ENCODE peak calls at places on chromosomes 6 and 20, in four cellular contexts. E is HepG2, X is WTC11, W is K562. R is an unnamed sample.

GRCh38 chr6:71012871-71013456 is 56.1 kb upstream of the B3GAT2 start:
- DNase-seq in E (peak; percentile 57), X (no peak), W (peak; percentile 57), R (peak; percentile 61)

GRCh38 chr20:57838670-57839142 is 128.9 kb upstream of the PMEPA1 start:
- DNase-seq in E (no peak), X (no peak), W (no peak), R (no peak)

GRCh38 chr6:125986295-125986955 is at the start of gene TRMT11:
- DNase-seq in E (peak; percentile 97), X (peak; percentile 93), W (peak; percentile 96), R (peak; percentile 98)

GRCh38 chr6:68497927-68498326 is 137.2 kb upstream of the ADGRB3 start:
- DNase-seq in E (no peak), X (no peak), W (no peak), R (no peak)

GRCh38 chr20:53872561-53873248 is 197.7 kb downstream of the BCAS1 start:
- DNase-seq in E (no peak), X (no peak), W (no peak), R (no peak)

GRCh38 chr20:10093087-10093591 is 58.4 kb downstream of the ANKEF1 start:
- DNase-seq in E (no peak), X (no peak), W (no peak), R (no peak)

GRCh38 chr6:30600576-30600975 is 16.5 kb downstream of the PPP1R10 start:
- DNase-seq in E (no peak), X (no peak), W (peak; percentile 29), R (no peak)

GRCh38 chr6:135382182-135382628 is 115.3 kb downstream of the AHI1 start:
- DNase-seq in E (no peak), X (no peak), W (no peak), R (no peak)

GRCh38 chr6:53869964-53870363 is 75.2 kb downstream of the LRRC1 start:
- DNase-seq in E (no peak), X (no peak), W (no peak), R (no peak)

GRCh38 chr20:48294196-48294595 is 508.9 kb upstream of the SULF2 start:
- DNase-seq in E (no peak), X (no peak), W (no peak), R (no peak)

GRCh38 chr6:139367810-139368321 is 6.6 kb downstream of the CITED2 start:
- DNase-seq in E (no peak), X (peak; percentile 53), W (no peak), R (no peak)

GRCh38 chr20:48153523-48153922 is 368.2 kb upstream of the SULF2 start:
- DNase-seq in E (no peak), X (no peak), W (no peak), R (no peak)

GRCh38 chr6:35082733-35083403 is 58.3 kb downstream of the TCP11 start:
- DNase-seq in E (no peak), X (no peak), W (no peak), R (no peak)

GRCh38 chr6:14310955-14311354 is 193.4 kb downstream of the CD83 start:
- DNase-seq in E (no peak), X (no peak), W (no peak), R (no peak)

GRCh38 chr20:40636486-40636885 is 52.5 kb downstream of the MAFB start:
- DNase-seq in E (no peak), X (no peak), W (no peak), R (no peak)

GRCh38 chr20:5608448-5609161 is 141.6 kb upstream of the SHLD1 start:
- DNase-seq in E (no peak), X (no peak), W (no peak), R (no peak)

GRCh38 chr6:166715065-166715464 is 88.0 kb upstream of the RPS6KA2 start:
- DNase-seq in E (no peak), X (no peak), W (no peak), R (no peak)

GRCh38 chr20:39825950-39826349 is 863.1 kb downstream of the MAFB start:
- DNase-seq in E (no peak), X (no peak), W (no peak), R (no peak)

GRCh38 chr6:166729658-166730057 is 102.6 kb upstream of the RPS6KA2 start:
- DNase-seq in E (no peak), X (no peak), W (no peak), R (no peak)

GRCh38 chr6:140744648-140745320 is 1370.3 kb upstream of the CITED2 start:
- DNase-seq in E (no peak), X (no peak), W (no peak), R (no peak)

GRCh38 chr6:66848244-66848953 is 1141.4 kb upstream of the EYS start:
- DNase-seq in E (no peak), X (no peak), W (no peak), R (no peak)

GRCh38 chr6:30411515-30412207 is 66.7 kb downstream of the RPP21 start:
- DNase-seq in E (peak; percentile 52), X (peak; percentile 80), W (peak; percentile 48), R (no peak)

GRCh38 chr6:100447900-100448700 is 16.6 kb downstream of the SIM1 start:
- DNase-seq in E (no peak), X (no peak), W (no peak), R (no peak)

GRCh38 chr6:82283771-82284420 is 36.4 kb upstream of the IBTK start:
- DNase-seq in E (no peak), X (no peak), W (no peak), R (no peak)

GRCh38 chr20:25058051-25058796 is at the start of gene ACSS1:
- DNase-seq in E (no peak), X (peak; percentile 36), W (peak; percentile 58), R (peak; percentile 38)

GRCh38 chr6:122779672-122780066 is at the start of gene FABP7:
- DNase-seq in E (no peak), X (no peak), W (no peak), R (no peak)

GRCh38 chr6:122775975-122776374 is 3.5 kb upstream of the FABP7 start:
- DNase-seq in E (no peak), X (no peak), W (no peak), R (no peak)

GRCh38 chr6:122778961-122779671 is 400 bp upstream of the FABP7 start:
- DNase-seq in E (no peak), X (peak; percentile 45), W (no peak), R (no peak)

GRCh38 chr6:122780114-122780513 is 598 bp downstream of the FABP7 start:
- DNase-seq in E (no peak), X (no peak), W (no peak), R (no peak)

DNA sequence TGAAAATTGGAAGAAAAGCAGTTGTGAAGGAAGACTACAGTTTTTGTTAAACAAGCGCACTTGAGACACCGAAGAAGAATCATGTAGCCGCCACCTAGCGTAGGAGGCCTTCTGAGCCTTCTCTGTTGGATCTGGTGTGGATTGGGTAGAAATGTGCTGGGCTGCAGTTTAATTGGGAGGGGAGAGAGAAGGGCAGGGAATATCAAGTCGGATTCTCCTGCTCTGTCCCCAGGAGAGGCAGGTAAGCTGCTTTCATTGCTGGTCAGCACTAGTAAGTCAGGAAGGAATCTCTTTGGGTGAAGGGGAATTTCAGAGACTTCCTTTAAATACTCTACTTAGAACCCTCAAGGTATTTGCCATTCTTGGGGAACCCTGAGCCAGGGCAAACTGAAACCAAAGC is 1.2 kb upstream of the FABP7 start:
- DNase-seq in E (no peak), X (no peak), W (no peak), R (no peak)
- TF ChIP-seq SP1 in E (no peak), X (no peak), W (no peak), R (no peak)

GRCh38 chr20:44186674-44187053 is 324 bp downstream of the JPH2 start:
- DNase-seq in E (no peak), X (peak; percentile 28), W (no peak), R (no peak)

GRCh38 chr20:44187763-44188709 is 1.0 kb upstream of the JPH2 start:
- DNase-seq in E (no peak), X (no peak), W (no peak), R (no peak)

GRCh38 chr20:44188752-44189151 is 1.8 kb upstream of the JPH2 start:
- DNase-seq in E (no peak), X (no peak), W (no peak), R (no peak)

GRCh38 chr20:44186201-44186600 is 787 bp downstream of the JPH2 start:
- DNase-seq in E (no peak), X (no peak), W (no peak), R (no peak)

DNA sequence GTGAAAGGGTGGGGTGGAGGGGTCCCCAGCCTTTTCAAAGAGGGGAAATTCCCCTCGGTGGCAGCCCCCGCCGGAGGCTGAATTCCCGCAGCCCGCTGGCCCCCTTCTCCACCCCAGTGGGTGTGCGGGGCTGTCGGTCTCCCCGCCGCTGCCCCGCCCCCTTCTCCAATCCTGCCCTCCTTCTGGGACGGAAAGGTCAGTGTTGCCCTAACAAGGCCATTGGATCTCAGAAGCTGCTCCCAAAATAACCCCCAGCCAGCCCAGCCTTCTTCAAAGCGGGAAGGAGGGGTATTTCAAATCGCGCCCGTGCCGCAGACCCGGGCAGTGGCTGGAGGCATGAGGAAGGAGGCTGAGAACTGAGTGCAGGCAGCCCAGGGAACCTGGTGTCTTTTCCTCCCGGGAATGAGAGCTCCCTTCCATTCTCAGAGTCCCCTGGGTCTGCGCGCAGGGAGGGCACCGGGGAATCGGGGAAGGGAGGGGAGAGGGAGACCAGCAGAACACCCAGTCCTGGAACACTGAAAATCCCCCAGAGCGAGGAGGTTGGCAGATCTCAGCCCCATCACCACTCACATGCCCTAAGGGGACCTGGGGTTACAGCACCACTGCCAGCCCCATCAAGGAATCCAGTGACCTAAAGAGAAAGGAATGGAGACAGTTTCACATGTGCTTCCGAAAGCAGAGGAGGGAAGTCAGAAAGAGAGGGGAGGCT is at the start of gene JPH2:
- DNase-seq in E (no peak), X (peak; percentile 74), W (no peak), R (no peak)
- TF ChIP-seq ELF4 in E (no peak), X (no peak), W (no peak), R (no peak)

GRCh38 chr6:75272145-75272840 is 12.3 kb downstream of the TMEM30A start:
- DNase-seq in E (no peak), X (no peak), W (no peak), R (no peak)

GRCh38 chr6:75273009-75273408 is 11.6 kb downstream of the TMEM30A start:
- DNase-seq in E (no peak), X (no peak), W (no peak), R (no peak)

GRCh38 chr6:75279418-75279817 is 5.2 kb downstream of the TMEM30A start:
- DNase-seq in E (no peak), X (no peak), W (peak; percentile 14), R (no peak)

GRCh38 chr6:75278474-75279077 is 6.0 kb downstream of the TMEM30A start:
- DNase-seq in E (no peak), X (no peak), W (no peak), R (no peak)

GRCh38 chr6:75275067-75275466 is 9.5 kb downstream of the TMEM30A start:
- DNase-seq in E (peak; percentile 20), X (no peak), W (no peak), R (no peak)
- TF ChIP-seq SP1 in E (no peak), X (no peak), W (no peak), R (no peak)

GRCh38 chr20:635028-635427 is 18.0 kb downstream of the SRXN1 start:
- DNase-seq in E (no peak), X (no peak), W (no peak), R (no peak)

GRCh38 chr20:635609-636338 is 17.2 kb downstream of the SRXN1 start:
- DNase-seq in E (no peak), X (no peak), W (no peak), R (no peak)

GRCh38 chr20:637559-637958 is 15.4 kb downstream of the SRXN1 start:
- DNase-seq in E (no peak), X (no peak), W (no peak), R (no peak)

GRCh38 chr20:631091-631490 is 21.0 kb upstream of the TCF15 start:
- DNase-seq in E (no peak), X (no peak), W (no peak), R (no peak)

GRCh38 chr20:634526-634925 is 18.5 kb downstream of the SRXN1 start:
- DNase-seq in E (no peak), X (no peak), W (no peak), R (no peak)
- TF ChIP-seq ELF4 in E (no peak), X (no peak), W (no peak), R (no peak)

GRCh38 chr6:134376785-134377184 is 58.9 kb upstream of the SGK1 start:
- DNase-seq in E (no peak), X (no peak), W (no peak), R (no peak)
- TF ChIP-seq SP1 in E (no peak), X (no peak), W (no peak), R (no peak)

R was measured in HEK293T.